ENCODE peak calls at places on chromosome 6, in ten cellular contexts. J is NCI-H1092, K is HTR-8/SVneo, U is fibroblast of the aortic adventitia, V is AG09319, F is left colon, N is fibroblast of pulmonary artery, W is MCF 10A, G is IMR-90, X is HuH-7. B is an unnamed sample.

GRCh38 chr6:85015396-85015990 is 251.1 kb upstream of the TBX18 start:
- DNase-seq in J (no peak), K (peak), U (peak), V (peak), F (no peak), N (peak), W (peak), G (peak), X (peak), B (no peak)

GRCh38 chr6:10610289-10610688 is 84.1 kb downstream of the C6orf52 start:
- DNase-seq in J (no peak), K (no peak), U (peak), V (no peak), F (peak), N (no peak), W (peak), G (peak), X (no peak), B (no peak)

GRCh38 chr6:152905551-152906299 is 77.1 kb downstream of the FBXO5 start:
- DNase-seq in J (no peak), K (no peak), U (no peak), V (no peak), F (no peak), N (no peak), W (no peak), G (no peak), X (no peak), B (no peak)

GRCh38 chr6:124022641-124023040 is 219.0 kb downstream of the NKAIN2 start:
- DNase-seq in J (no peak), K (no peak), U (no peak), V (no peak), F (no peak), N (no peak), W (no peak), G (no peak), X (no peak), B (no peak)

GRCh38 chr6:126064257-126064993 is 78.1 kb downstream of the TRMT11 start:
- DNase-seq in J (no peak), K (no peak), U (no peak), V (no peak), F (no peak), N (no peak), W (no peak), G (peak), X (no peak), B (no peak)

GRCh38 chr6:46098678-46099077 is 31.1 kb upstream of the ENPP4 start:
- DNase-seq in J (peak), K (no peak), U (no peak), V (no peak), F (peak), N (no peak), W (peak), G (no peak), X (peak), B (no peak)

GRCh38 chr6:4615891-4616290 is 160.3 kb upstream of the CDYL start:
- DNase-seq in J (no peak), K (no peak), U (peak), V (no peak), F (no peak), N (peak), W (no peak), G (peak), X (no peak), B (no peak)

GRCh38 chr6:116954938-116955337 is 77.9 kb downstream of the RFX6 start:
- DNase-seq in J (no peak), K (no peak), U (no peak), V (no peak), F (no peak), N (no peak), W (no peak), G (no peak), X (peak), B (no peak)

GRCh38 chr6:54058236-54058635 is 53.0 kb upstream of the MLIP start:
- DNase-seq in J (no peak), K (no peak), U (no peak), V (no peak), F (no peak), N (no peak), W (no peak), G (no peak), X (no peak), B (no peak)

GRCh38 chr6:122753688-122754056 is 25.8 kb upstream of the FABP7 start:
- DNase-seq in J (no peak), K (no peak), U (no peak), V (peak), F (no peak), N (no peak), W (no peak), G (no peak), X (no peak), B (no peak)